ENCODE peak calls at places on chromosomes 1 and 21, in six cellular contexts. One of them, this sample, is unnamed.

GRCh38 chr1:117635805-117636204 is 30.0 kb downstream of the TENT5C start:
- DNase-seq in K562: no peak
- DNase-seq in endothelial cell of umbilical vein: no peak
- DNase-seq in astrocyte: no peak
- DNase-seq in H9: no peak
- DNase-seq in Karpas-422: no peak
- DNase-seq in this sample: no peak

GRCh38 chr1:25167269-25168192 is 64.8 kb downstream of the SYF2 start:
- DNase-seq in K562: no peak
- DNase-seq in endothelial cell of umbilical vein: no peak
- DNase-seq in astrocyte: no peak
- DNase-seq in H9: no peak
- DNase-seq in Karpas-422: no peak
- DNase-seq in this sample: peak; percentile 17

GRCh38 chr1:5374176-5374575 is 618.0 kb downstream of the NPHP4 start:
- DNase-seq in K562: no peak
- DNase-seq in endothelial cell of umbilical vein: no peak
- DNase-seq in astrocyte: no peak
- DNase-seq in H9: no peak
- DNase-seq in Karpas-422: no peak
- DNase-seq in this sample: no peak

GRCh38 chr1:211741799-211742198 is 66.4 kb upstream of the NEK2 start:
- DNase-seq in K562: no peak
- DNase-seq in endothelial cell of umbilical vein: no peak
- DNase-seq in astrocyte: peak; percentile 69
- DNase-seq in H9: no peak
- DNase-seq in Karpas-422: no peak
- DNase-seq in this sample: no peak

GRCh38 chr1:89311757-89312156 is 39.1 kb upstream of the GBP5 start:
- DNase-seq in K562: no peak
- DNase-seq in endothelial cell of umbilical vein: peak; percentile 24
- DNase-seq in astrocyte: no peak
- DNase-seq in H9: no peak
- DNase-seq in Karpas-422: no peak
- DNase-seq in this sample: no peak

GRCh38 chr1:185823471-185823870 is 89.3 kb downstream of the HMCN1 start:
- DNase-seq in K562: no peak
- DNase-seq in endothelial cell of umbilical vein: no peak
- DNase-seq in astrocyte: peak; percentile 48
- DNase-seq in H9: no peak
- DNase-seq in Karpas-422: no peak
- DNase-seq in this sample: no peak

GRCh38 chr1:9101510-9102146 is 27.3 kb downstream of the GPR157 start:
- DNase-seq in K562: peak; percentile 29
- DNase-seq in endothelial cell of umbilical vein: peak; percentile 51
- DNase-seq in astrocyte: peak; percentile 43
- DNase-seq in H9: peak; percentile 78
- DNase-seq in Karpas-422: peak; percentile 85
- DNase-seq in this sample: no peak

GRCh38 chr1:21318714-21319159 is 28.5 kb upstream of the ECE1 start:
- DNase-seq in K562: no peak
- DNase-seq in endothelial cell of umbilical vein: no peak
- DNase-seq in astrocyte: no peak
- DNase-seq in H9: no peak
- DNase-seq in Karpas-422: no peak
- DNase-seq in this sample: no peak

GRCh38 chr1:245298781-245299180 is 144.0 kb downstream of the KIF26B start:
- DNase-seq in K562: no peak
- DNase-seq in endothelial cell of umbilical vein: no peak
- DNase-seq in astrocyte: peak; percentile 80
- DNase-seq in H9: no peak
- DNase-seq in Karpas-422: no peak
- DNase-seq in this sample: no peak

GRCh38 chr1:20587639-20588017 is 1.3 kb upstream of the CDA start:
- DNase-seq in K562: no peak
- DNase-seq in endothelial cell of umbilical vein: no peak
- DNase-seq in astrocyte: peak; percentile 23
- DNase-seq in H9: no peak
- DNase-seq in Karpas-422: no peak
- DNase-seq in this sample: no peak

GRCh38 chr1:231986631-231987291 is 360.2 kb downstream of the DISC1 start:
- DNase-seq in K562: no peak
- DNase-seq in endothelial cell of umbilical vein: no peak
- DNase-seq in astrocyte: no peak
- DNase-seq in H9: no peak
- DNase-seq in Karpas-422: no peak
- DNase-seq in this sample: no peak

GRCh38 chr1:182910143-182910542 is 42.8 kb downstream of the SHCBP1L start:
- DNase-seq in K562: no peak
- DNase-seq in endothelial cell of umbilical vein: no peak
- DNase-seq in astrocyte: no peak
- DNase-seq in H9: peak; percentile 65
- DNase-seq in Karpas-422: no peak
- DNase-seq in this sample: no peak

GRCh38 chr21:27759091-27759659 is 792.3 kb upstream of the ADAMTS5 start:
- DNase-seq in K562: no peak
- DNase-seq in endothelial cell of umbilical vein: no peak
- DNase-seq in astrocyte: no peak
- DNase-seq in H9: peak; percentile 71
- DNase-seq in Karpas-422: peak; percentile 41
- DNase-seq in this sample: no peak

GRCh38 chr1:9687120-9687875 is 35.8 kb downstream of the PIK3CD start:
- DNase-seq in K562: peak; percentile 97
- DNase-seq in endothelial cell of umbilical vein: peak; percentile 51
- DNase-seq in astrocyte: peak; percentile 71
- DNase-seq in H9: peak; percentile 84
- DNase-seq in Karpas-422: peak; percentile 87
- DNase-seq in this sample: peak; percentile 86

GRCh38 chr1:29644812-29645211 is 408.5 kb downstream of the PTPRU start:
- DNase-seq in K562: no peak
- DNase-seq in endothelial cell of umbilical vein: no peak
- DNase-seq in astrocyte: no peak
- DNase-seq in H9: no peak
- DNase-seq in Karpas-422: no peak
- DNase-seq in this sample: no peak

GRCh38 chr1:30990594-30990993 is 74.9 kb downstream of the PUM1 start:
- DNase-seq in K562: no peak
- DNase-seq in endothelial cell of umbilical vein: no peak
- DNase-seq in astrocyte: peak; percentile 47
- DNase-seq in H9: no peak
- DNase-seq in Karpas-422: no peak
- DNase-seq in this sample: no peak

GRCh38 chr1:84847253-84848247 is 45.5 kb downstream of the LPAR3 start:
- DNase-seq in K562: no peak
- DNase-seq in endothelial cell of umbilical vein: peak; percentile 80
- DNase-seq in astrocyte: peak; percentile 98
- DNase-seq in H9: no peak
- DNase-seq in Karpas-422: no peak
- DNase-seq in this sample: peak; percentile 87

DNA sequence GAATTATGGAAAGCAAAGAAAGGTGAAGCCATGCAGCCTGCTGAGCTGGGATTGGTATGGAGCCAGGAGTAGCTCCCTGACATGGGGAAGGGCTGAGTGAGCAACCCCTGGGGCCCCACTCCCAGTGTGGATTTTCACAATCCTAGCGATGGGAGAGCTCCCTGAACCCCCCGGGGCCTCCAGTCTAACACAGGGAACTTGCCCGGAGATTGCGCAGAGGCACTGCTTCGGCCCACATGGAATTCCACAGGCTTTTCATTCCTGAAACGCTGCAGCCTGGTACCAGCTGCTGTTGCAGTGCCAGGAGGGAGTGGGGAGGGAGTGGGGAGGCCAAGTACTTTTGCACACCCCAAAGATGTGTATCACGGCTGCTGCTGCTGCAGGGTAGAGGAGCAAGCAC is 110.4 kb upstream of the C21orf91 start:
- DNase-seq in K562: no peak
- DNase-seq in endothelial cell of umbilical vein: no peak
- DNase-seq in astrocyte: no peak
- DNase-seq in H9: no peak
- DNase-seq in Karpas-422: no peak
- DNase-seq in this sample: no peak
- H2AFZ ChIP-seq in K562: no peak overlapping the region
- H2AFZ ChIP-seq in endothelial cell of umbilical vein: no peak overlapping the region
- H2AFZ ChIP-seq in astrocyte: no peak overlapping the region
- H2AFZ ChIP-seq in H9: no peak overlapping the region
- H2AFZ ChIP-seq in Karpas-422: no peak overlapping the region
- H2AFZ ChIP-seq in this sample: no peak overlapping the region

DNA sequence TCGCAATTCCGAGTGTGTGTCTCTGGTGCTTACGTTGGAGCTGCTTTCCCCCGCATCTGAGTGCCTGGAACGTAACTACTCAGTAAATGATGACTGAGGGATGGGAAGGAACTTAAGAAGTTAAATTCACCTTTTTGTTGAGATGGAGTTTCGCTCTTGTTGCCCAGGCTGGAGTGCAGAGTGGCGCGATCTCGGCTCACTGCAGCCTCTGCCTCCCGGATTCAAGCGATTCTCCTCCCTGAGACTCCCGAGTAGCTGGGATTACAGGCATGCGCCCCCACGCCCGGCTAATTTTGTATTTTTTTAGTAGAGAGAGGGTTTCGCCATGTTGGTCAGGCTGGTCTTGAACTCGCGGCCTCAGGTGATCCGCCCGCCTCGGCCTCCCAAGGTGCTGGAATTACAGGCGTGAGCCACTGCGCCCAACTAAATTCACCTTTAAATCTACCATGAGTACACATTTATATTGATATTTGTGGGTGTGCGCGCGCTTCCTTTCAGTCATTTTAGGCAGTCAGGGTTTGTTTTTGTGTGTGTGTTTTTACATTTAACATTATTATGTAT is 877 bp downstream of the NDUFS5 start:
- DNase-seq in K562: no peak
- DNase-seq in endothelial cell of umbilical vein: no peak
- DNase-seq in astrocyte: no peak
- DNase-seq in H9: no peak
- DNase-seq in Karpas-422: no peak
- DNase-seq in this sample: no peak
- H2AFZ ChIP-seq in K562: peak overlapping the region; percentile 95
- H2AFZ ChIP-seq in endothelial cell of umbilical vein: peak overlapping the region; percentile 47
- H2AFZ ChIP-seq in astrocyte: peak overlapping the region; percentile 53
- H2AFZ ChIP-seq in H9: no peak overlapping the region
- H2AFZ ChIP-seq in Karpas-422: peak overlapping the region; percentile 83
- H2AFZ ChIP-seq in this sample: peak overlapping the region; percentile 93

GRCh38 chr1:62906428-62906886 is 122.5 kb downstream of the ATG4C start:
- DNase-seq in K562: peak; percentile 36
- DNase-seq in endothelial cell of umbilical vein: peak; percentile 5
- DNase-seq in astrocyte: no peak
- DNase-seq in H9: peak; percentile 41
- DNase-seq in Karpas-422: peak; percentile 61
- DNase-seq in this sample: no peak

GRCh38 chr1:62904537-62904936 is 120.6 kb downstream of the ATG4C start:
- DNase-seq in K562: no peak
- DNase-seq in endothelial cell of umbilical vein: no peak
- DNase-seq in astrocyte: no peak
- DNase-seq in H9: no peak
- DNase-seq in Karpas-422: no peak
- DNase-seq in this sample: no peak

GRCh38 chr1:62903522-62903921 is 119.6 kb downstream of the ATG4C start:
- DNase-seq in K562: no peak
- DNase-seq in endothelial cell of umbilical vein: no peak
- DNase-seq in astrocyte: no peak
- DNase-seq in H9: no peak
- DNase-seq in Karpas-422: no peak
- DNase-seq in this sample: no peak

GRCh38 chr1:62905872-62906271 is 121.9 kb downstream of the ATG4C start:
- DNase-seq in K562: no peak
- DNase-seq in endothelial cell of umbilical vein: no peak
- DNase-seq in astrocyte: no peak
- DNase-seq in H9: no peak
- DNase-seq in Karpas-422: no peak
- DNase-seq in this sample: no peak

GRCh38 chr1:62905309-62905708 is 121.4 kb downstream of the ATG4C start:
- DNase-seq in K562: no peak
- DNase-seq in endothelial cell of umbilical vein: no peak
- DNase-seq in astrocyte: no peak
- DNase-seq in H9: no peak
- DNase-seq in Karpas-422: no peak
- DNase-seq in this sample: no peak
- H2AFZ ChIP-seq in K562: no peak overlapping the region
- H2AFZ ChIP-seq in endothelial cell of umbilical vein: no peak overlapping the region
- H2AFZ ChIP-seq in astrocyte: no peak overlapping the region
- H2AFZ ChIP-seq in H9: no peak overlapping the region
- H2AFZ ChIP-seq in Karpas-422: no peak overlapping the region
- H2AFZ ChIP-seq in this sample: no peak overlapping the region

GRCh38 chr1:167263344-167263743 is 42.7 kb downstream of the POU2F1 start:
- DNase-seq in K562: no peak
- DNase-seq in endothelial cell of umbilical vein: no peak
- DNase-seq in astrocyte: no peak
- DNase-seq in H9: no peak
- DNase-seq in Karpas-422: no peak
- DNase-seq in this sample: no peak

GRCh38 chr1:167266965-167267364 is 46.3 kb downstream of the POU2F1 start:
- DNase-seq in K562: no peak
- DNase-seq in endothelial cell of umbilical vein: no peak
- DNase-seq in astrocyte: no peak
- DNase-seq in H9: no peak
- DNase-seq in Karpas-422: no peak
- DNase-seq in this sample: no peak

GRCh38 chr1:167262820-167263219 is 42.1 kb downstream of the POU2F1 start:
- DNase-seq in K562: no peak
- DNase-seq in endothelial cell of umbilical vein: no peak
- DNase-seq in astrocyte: no peak
- DNase-seq in H9: no peak
- DNase-seq in Karpas-422: no peak
- DNase-seq in this sample: no peak

GRCh38 chr1:167258858-167259257 is 38.2 kb downstream of the POU2F1 start:
- DNase-seq in K562: no peak
- DNase-seq in endothelial cell of umbilical vein: no peak
- DNase-seq in astrocyte: no peak
- DNase-seq in H9: no peak
- DNase-seq in Karpas-422: no peak
- DNase-seq in this sample: no peak

DNA sequence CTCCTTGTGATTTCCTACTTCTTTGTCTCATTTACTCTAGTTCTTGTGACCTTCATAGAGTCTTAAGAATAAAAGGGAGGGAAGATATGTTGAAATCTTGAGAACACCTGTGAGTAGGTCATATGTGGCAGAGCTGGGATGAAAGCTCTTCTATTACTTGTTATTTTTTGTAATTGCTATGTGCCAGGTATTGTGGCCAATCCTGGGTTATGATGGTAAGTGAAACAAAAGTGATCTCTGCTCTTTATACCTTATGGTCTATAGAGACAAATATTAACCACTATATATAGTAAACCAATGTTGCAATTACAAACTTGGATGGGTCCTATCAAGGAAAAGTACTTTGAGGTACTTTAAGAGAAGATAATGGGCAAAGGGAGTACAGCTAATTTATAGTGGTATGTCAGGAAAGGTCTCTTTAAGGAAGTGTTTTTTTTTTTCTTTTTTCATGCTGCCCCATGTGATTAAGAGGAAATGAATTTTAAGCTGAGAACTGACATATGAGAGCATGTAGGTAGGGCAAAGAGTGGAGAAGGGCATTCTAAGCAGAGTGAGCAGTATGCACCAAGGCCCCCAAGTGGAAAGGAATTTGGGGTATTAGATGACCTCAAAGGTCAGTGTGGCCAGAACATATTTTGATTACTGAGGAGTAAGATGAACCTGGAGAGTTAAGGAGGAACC is 43.2 kb downstream of the POU2F1 start:
- DNase-seq in K562: no peak
- DNase-seq in endothelial cell of umbilical vein: no peak
- DNase-seq in astrocyte: no peak
- DNase-seq in H9: no peak
- DNase-seq in Karpas-422: peak; percentile 75
- DNase-seq in this sample: no peak
- H2AFZ ChIP-seq in K562: no peak overlapping the region
- H2AFZ ChIP-seq in endothelial cell of umbilical vein: no peak overlapping the region
- H2AFZ ChIP-seq in astrocyte: no peak overlapping the region
- H2AFZ ChIP-seq in H9: no peak overlapping the region
- H2AFZ ChIP-seq in Karpas-422: peak overlapping the region; percentile 31
- H2AFZ ChIP-seq in this sample: no peak overlapping the region